ENCODE peak calls at places on chromosomes 4 and X, in six cellular contexts. U is left ventricle myocardium inferior, S is esophagus squamous epithelium, L is transverse colon, F is EL, A is ACHN. Z is an unnamed sample.

GRCh38 chrX:11329016-11329415 is 35.8 kb downstream of the AMELX start:
- DNase-seq in U (no peak), S (no peak), L (no peak), F (peak), A (no peak), Z (peak)

GRCh38 chrX:77962068-77962902 is 7.2 kb downstream of the PGAM4 start:
- DNase-seq in U (no peak), S (no peak), L (no peak), F (peak), A (peak), Z (no peak)

GRCh38 chrX:45771560-45772340 is 571.1 kb upstream of the DIPK2B start:
- DNase-seq in U (peak), S (no peak), L (peak), F (peak), A (peak), Z (no peak)

GRCh38 chrX:68708503-68709290 is 61.2 kb downstream of the STARD8 start:
- DNase-seq in U (no peak), S (no peak), L (no peak), F (peak), A (no peak), Z (no peak)

GRCh38 chrX:40140706-40141499 is 43.1 kb upstream of the BCOR start:
- DNase-seq in U (no peak), S (no peak), L (no peak), F (no peak), A (peak), Z (no peak)

GRCh38 chr4:185912779-185913178 is 100.8 kb upstream of the SORBS2 start:
- DNase-seq in U (no peak), S (no peak), L (no peak), F (peak), A (no peak), Z (no peak)

GRCh38 chrX:34300871-34301270 is 168.8 kb upstream of the FAM47A start:
- DNase-seq in U (no peak), S (no peak), L (no peak), F (peak), A (peak), Z (peak)

GRCh38 chr4:112127736-112128322 is 17.4 kb upstream of the FAM241A start:
- DNase-seq in U (no peak), S (no peak), L (no peak), F (peak), A (no peak), Z (no peak)

GRCh38 chr4:41177016-41177415 is 37.3 kb downstream of the APBB2 start:
- DNase-seq in U (no peak), S (no peak), L (no peak), F (peak), A (peak), Z (no peak)

GRCh38 chrX:131607796-131608369 is 64.0 kb downstream of the OR13H1 start:
- DNase-seq in U (no peak), S (no peak), L (no peak), F (no peak), A (no peak), Z (no peak)

GRCh38 chr4:63728480-63729177 is 680.6 kb downstream of the TECRL start:
- DNase-seq in U (no peak), S (no peak), L (no peak), F (no peak), A (no peak), Z (no peak)

Z was measured in retinal pigment epithelial cell.